ENCODE peak calls at places on chromosomes 11 and 22, in four cellular contexts. R, F, Z and B are unnamed samples.

GRCh38 chr22:45521178-45521577 is 18.5 kb downstream of the FBLN1 start:
- DNase-seq in R (no peak), F (no peak), Z (no peak), B (no peak)

GRCh38 chr11:105588001-105588400 is 21.9 kb upstream of the GRIA4 start:
- DNase-seq in R (no peak), F (no peak), Z (peak; percentile 3), B (no peak)

GRCh38 chr11:28257761-28258160 is 149.6 kb downstream of the METTL15 start:
- DNase-seq in R (no peak), F (no peak), Z (no peak), B (no peak)

GRCh38 chr11:26297179-26297970 is 34.6 kb upstream of the ANO3 start:
- DNase-seq in R (no peak), F (peak; percentile 65), Z (peak; percentile 42), B (no peak)

GRCh38 chr11:92198276-92198675 is 26.3 kb upstream of the FAT3 start:
- DNase-seq in R (no peak), F (no peak), Z (no peak), B (no peak)

GRCh38 chr11:3879967-3880542 is 24.6 kb downstream of the STIM1 start:
- DNase-seq in R (no peak), F (no peak), Z (no peak), B (no peak)

GRCh38 chr11:19382131-19382611 is 141.4 kb upstream of the E2F8 start:
- DNase-seq in R (no peak), F (peak; percentile 59), Z (no peak), B (no peak)

GRCh38 chr11:8206251-8207079 is 37.6 kb upstream of the RIC3 start:
- DNase-seq in R (no peak), F (peak; percentile 80), Z (no peak), B (no peak)

GRCh38 chr11:73358071-73358470 is 18.1 kb upstream of the RELT start:
- DNase-seq in R (no peak), F (no peak), Z (no peak), B (no peak)

GRCh38 chr11:114133548-114134329 is 74.2 kb downstream of the ZBTB16 start:
- DNase-seq in R (no peak), F (no peak), Z (no peak), B (no peak)

GRCh38 chr11:36403661-36404060 is 106.4 kb downstream of the TRAF6 start:
- DNase-seq in R (no peak), F (no peak), Z (no peak), B (no peak)

GRCh38 chr11:130052556-130052955 is 17.1 kb upstream of the APLP2 start:
- DNase-seq in R (no peak), F (no peak), Z (no peak), B (no peak)

GRCh38 chr22:29972121-29972520 is 89.1 kb downstream of the MTMR3 start:
- DNase-seq in R (no peak), F (no peak), Z (no peak), B (no peak)

GRCh38 chr22:17381237-17381913 is 12.1 kb downstream of the CECR2 start:
- DNase-seq in R (no peak), F (peak; percentile 26), Z (no peak), B (no peak)

GRCh38 chr22:17384612-17385345 is 15.5 kb downstream of the CECR2 start:
- DNase-seq in R (no peak), F (no peak), Z (no peak), B (no peak)

GRCh38 chr22:17388235-17388634 is 19.0 kb downstream of the CECR2 start:
- DNase-seq in R (no peak), F (no peak), Z (no peak), B (no peak)

GRCh38 chr22:17390087-17390486 is 20.8 kb downstream of the CECR2 start:
- DNase-seq in R (no peak), F (no peak), Z (no peak), B (no peak)

GRCh38 chr22:17387356-17387755 is 18.1 kb downstream of the CECR2 start:
- DNase-seq in R (no peak), F (no peak), Z (no peak), B (no peak)
- TF ChIP-seq CTCF in R (no peak), F (no peak), Z (no peak), B (no peak)

GRCh38 chr11:77524539-77524938 is 50.6 kb upstream of the PAK1 start:
- DNase-seq in R (no peak), F (no peak), Z (no peak), B (no peak)
- TF ChIP-seq CTCF in R (no peak), F (no peak), Z (peak; percentile 39), B (no peak)

GRCh38 chr22:36979016-36979415 is 40.2 kb downstream of the TST start:
- DNase-seq in R (no peak), F (no peak), Z (no peak), B (no peak)

GRCh38 chr22:36979511-36979910 is 39.7 kb downstream of the TST start:
- DNase-seq in R (no peak), F (no peak), Z (no peak), B (no peak)

GRCh38 chr22:36981247-36981775 is 37.9 kb downstream of the TST start:
- DNase-seq in R (no peak), F (no peak), Z (no peak), B (no peak)

GRCh38 chr22:36985490-36985889 is 33.8 kb downstream of the TST start:
- DNase-seq in R (no peak), F (no peak), Z (no peak), B (no peak)

DNA sequence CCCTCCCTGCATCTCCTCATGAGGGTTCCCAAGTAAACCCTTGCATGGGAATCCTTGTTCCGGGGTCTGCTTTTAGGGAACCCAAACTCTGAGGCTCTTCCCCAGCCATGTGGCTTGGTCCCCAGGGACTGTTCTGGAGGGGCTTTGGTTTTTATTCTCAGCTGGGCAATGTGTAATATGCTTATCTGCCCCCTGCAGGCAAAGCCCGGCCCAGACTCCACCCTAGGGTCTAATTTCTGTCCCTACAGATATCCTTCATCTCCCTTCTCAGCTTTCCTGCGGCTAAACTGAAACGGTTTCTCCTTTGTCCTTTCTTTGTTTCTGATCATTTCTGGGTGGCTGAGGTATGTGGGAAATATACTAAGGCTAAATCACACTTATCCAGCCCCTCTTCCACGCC is 37.1 kb downstream of the TST start:
- DNase-seq in R (no peak), F (peak; percentile 23), Z (no peak), B (no peak)
- TF ChIP-seq CTCF in R (no peak), F (peak; percentile 13), Z (no peak), B (no peak)

DNA sequence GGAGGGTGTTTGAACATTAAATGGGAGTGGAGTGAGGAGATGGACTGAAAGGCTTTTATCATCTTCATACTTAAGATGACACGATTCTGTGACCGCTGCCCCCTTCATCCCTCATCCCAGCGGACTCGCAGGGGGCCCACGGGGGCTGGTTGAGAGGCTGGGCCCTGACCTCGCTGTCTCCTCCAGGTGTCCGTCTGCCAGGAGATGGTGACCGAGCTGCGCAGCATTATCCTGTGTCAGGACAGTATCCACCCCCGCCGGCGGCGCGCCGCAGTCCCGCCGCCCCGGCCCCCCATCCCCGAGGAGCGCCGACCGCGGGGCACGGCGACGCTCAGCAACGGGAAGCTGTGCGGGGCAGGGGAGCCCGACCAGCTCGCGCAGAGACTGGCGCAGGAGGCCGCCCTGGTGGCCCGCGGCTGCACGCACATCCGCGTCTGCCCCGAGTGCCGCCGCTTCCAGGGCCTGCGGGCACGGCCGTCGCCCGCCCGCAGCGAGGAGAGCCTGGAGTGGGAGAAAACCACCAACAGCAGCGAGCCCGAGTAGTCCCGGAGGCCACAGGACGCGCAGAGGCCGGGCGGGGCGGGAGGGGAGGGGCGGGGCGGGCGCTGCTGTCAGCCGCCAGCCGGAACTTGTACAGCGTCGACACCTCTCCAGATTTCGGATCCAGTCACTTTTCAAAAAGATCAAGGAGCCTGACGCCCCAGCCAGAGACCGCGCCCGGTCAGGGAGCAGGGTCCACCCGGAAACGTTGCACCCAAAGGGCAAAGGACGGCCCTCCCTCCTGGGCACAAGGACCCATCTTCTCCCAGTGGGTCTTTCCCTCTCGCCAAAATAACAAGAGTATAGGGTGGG is 38.0 kb upstream of the TBCEL start:
- DNase-seq in R (peak; percentile 34), F (peak; percentile 85), Z (peak; percentile 34), B (peak; percentile 50)
- TF ChIP-seq CTCF in R (peak; percentile 39), F (peak; percentile 54), Z (peak; percentile 33), B (peak; percentile 54)

DNA sequence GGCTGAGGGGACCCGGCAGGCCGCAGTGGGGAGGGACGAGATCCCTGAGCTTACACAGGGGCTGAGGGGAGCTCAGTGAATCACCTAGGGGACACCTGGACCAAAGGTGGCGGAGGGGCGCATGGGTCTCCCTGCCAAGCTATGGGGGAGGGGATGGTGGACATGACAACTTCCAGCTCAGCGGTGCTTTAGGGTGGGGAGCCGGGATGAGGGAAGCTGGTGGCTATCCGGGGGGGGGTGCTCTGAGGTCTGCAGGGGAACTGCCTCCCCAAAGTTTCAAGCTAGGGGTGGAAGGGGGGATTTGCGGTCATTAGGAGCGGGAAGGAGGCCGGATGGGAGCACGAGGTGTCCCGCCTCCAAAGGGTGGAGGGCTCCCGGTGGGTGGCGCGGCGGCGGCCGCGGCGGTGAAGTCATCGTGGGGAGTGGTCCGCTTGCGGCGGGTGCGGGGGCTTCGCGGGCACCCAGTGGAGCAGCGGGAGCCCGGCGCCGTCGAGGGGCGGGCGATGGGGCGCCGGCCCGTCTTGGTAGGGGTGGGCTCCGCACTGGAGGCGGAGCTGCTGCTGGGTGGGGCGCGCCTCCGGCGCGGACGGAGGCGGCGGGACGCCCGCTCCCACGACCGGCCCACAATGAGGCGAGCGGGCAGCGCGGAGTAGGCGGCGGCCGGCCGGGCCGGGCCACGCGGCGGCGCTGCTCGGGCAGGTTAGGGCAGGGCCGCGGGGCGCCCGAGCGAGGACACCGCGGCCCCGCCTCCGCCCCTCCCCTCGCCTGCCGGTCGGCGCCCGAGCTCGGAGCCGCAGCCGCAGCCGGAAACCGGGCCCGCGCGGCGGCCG is at the start of gene MICALL1:
- DNase-seq in R (peak; percentile 66), F (peak; percentile 93), Z (peak; percentile 87), B (peak; percentile 62)
- TF ChIP-seq CTCF in R (no peak), F (peak; percentile 23), Z (no peak), B (no peak)

GRCh38 chr11:106917973-106918372 is 100.3 kb downstream of the GUCY1A2 start:
- DNase-seq in R (no peak), F (peak; percentile 24), Z (no peak), B (no peak)
- TF ChIP-seq CTCF in R (no peak), F (peak; percentile 41), Z (peak; percentile 54), B (peak; percentile 52)